ENCODE peak calls at places on chromosomes 7 and 10, in five cellular contexts. One of them, this sample, is unnamed.

GRCh38 chr7:64875658-64876406 is 27.2 kb upstream of the ZNF273 start:
- DNase-seq in BE2C: no peak
- DNase-seq in CD8-positive, alpha-beta T cell: peak
- DNase-seq in NCI-H1092: no peak
- DNase-seq in Caki2: no peak
- DNase-seq in this sample: no peak

GRCh38 chr7:23347682-23348180 is 48.6 kb downstream of the MALSU1 start:
- DNase-seq in BE2C: no peak
- DNase-seq in CD8-positive, alpha-beta T cell: no peak
- DNase-seq in NCI-H1092: no peak
- DNase-seq in Caki2: peak
- DNase-seq in this sample: no peak

GRCh38 chr10:13658256-13658655 is 71.5 kb downstream of the PRPF18 start:
- DNase-seq in BE2C: no peak
- DNase-seq in CD8-positive, alpha-beta T cell: no peak
- DNase-seq in NCI-H1092: no peak
- DNase-seq in Caki2: no peak
- DNase-seq in this sample: no peak

GRCh38 chr7:91288208-91288824 is 24.1 kb downstream of the FZD1 start:
- DNase-seq in BE2C: peak
- DNase-seq in CD8-positive, alpha-beta T cell: no peak
- DNase-seq in NCI-H1092: peak
- DNase-seq in Caki2: no peak
- DNase-seq in this sample: peak

GRCh38 chr7:126370038-126370668 is 882.6 kb downstream of the GRM8 start:
- DNase-seq in BE2C: no peak
- DNase-seq in CD8-positive, alpha-beta T cell: no peak
- DNase-seq in NCI-H1092: no peak
- DNase-seq in Caki2: no peak
- DNase-seq in this sample: no peak

GRCh38 chr10:110373059-110373458 is 68.3 kb upstream of the SMNDC1 start:
- DNase-seq in BE2C: no peak
- DNase-seq in CD8-positive, alpha-beta T cell: no peak
- DNase-seq in NCI-H1092: no peak
- DNase-seq in Caki2: no peak
- DNase-seq in this sample: no peak

GRCh38 chr10:30348378-30348776 is 701 bp downstream of the MTPAP start:
- DNase-seq in BE2C: no peak
- DNase-seq in CD8-positive, alpha-beta T cell: no peak
- DNase-seq in NCI-H1092: no peak
- DNase-seq in Caki2: no peak
- DNase-seq in this sample: no peak

GRCh38 chr10:77165445-77166316 is 471.9 kb downstream of the KCNMA1 start:
- DNase-seq in BE2C: peak
- DNase-seq in CD8-positive, alpha-beta T cell: peak
- DNase-seq in NCI-H1092: peak
- DNase-seq in Caki2: peak
- DNase-seq in this sample: peak

GRCh38 chr10:96614515-96614914 is 27.7 kb upstream of the TM9SF3 start:
- DNase-seq in BE2C: peak
- DNase-seq in CD8-positive, alpha-beta T cell: no peak
- DNase-seq in NCI-H1092: no peak
- DNase-seq in Caki2: peak
- DNase-seq in this sample: no peak

GRCh38 chr7:5827755-5828154 is 46.3 kb upstream of the RNF216 start:
- DNase-seq in BE2C: peak
- DNase-seq in CD8-positive, alpha-beta T cell: peak
- DNase-seq in NCI-H1092: no peak
- DNase-seq in Caki2: peak
- DNase-seq in this sample: peak

GRCh38 chr7:101202603-101202918 is 1.7 kb upstream of the MOGAT3 start:
- DNase-seq in BE2C: no peak
- DNase-seq in CD8-positive, alpha-beta T cell: no peak
- DNase-seq in NCI-H1092: no peak
- DNase-seq in Caki2: no peak
- DNase-seq in this sample: no peak

GRCh38 chr7:99469381-99470065 is 3.2 kb upstream of the ZNF789 start:
- DNase-seq in BE2C: no peak
- DNase-seq in CD8-positive, alpha-beta T cell: no peak
- DNase-seq in NCI-H1092: no peak
- DNase-seq in Caki2: no peak
- DNase-seq in this sample: no peak

GRCh38 chr10:96092999-96093767 is 36.9 kb upstream of the ZNF518A start:
- DNase-seq in BE2C: no peak
- DNase-seq in CD8-positive, alpha-beta T cell: no peak
- DNase-seq in NCI-H1092: no peak
- DNase-seq in Caki2: no peak
- DNase-seq in this sample: no peak

GRCh38 chr7:1225462-1226154 is 7.1 kb upstream of the UNCX start:
- DNase-seq in BE2C: peak
- DNase-seq in CD8-positive, alpha-beta T cell: peak
- DNase-seq in NCI-H1092: no peak
- DNase-seq in Caki2: no peak
- DNase-seq in this sample: peak

GRCh38 chr10:74071151-74071550 is 73.2 kb downstream of the VCL start:
- DNase-seq in BE2C: no peak
- DNase-seq in CD8-positive, alpha-beta T cell: no peak
- DNase-seq in NCI-H1092: no peak
- DNase-seq in Caki2: peak
- DNase-seq in this sample: no peak

GRCh38 chr10:79074732-79075131 is 6.0 kb downstream of the ZMIZ1 start:
- DNase-seq in BE2C: no peak
- DNase-seq in CD8-positive, alpha-beta T cell: no peak
- DNase-seq in NCI-H1092: no peak
- DNase-seq in Caki2: no peak
- DNase-seq in this sample: no peak

GRCh38 chr10:86047588-86047987 is 319.0 kb downstream of the GRID1 start:
- DNase-seq in BE2C: no peak
- DNase-seq in CD8-positive, alpha-beta T cell: no peak
- DNase-seq in NCI-H1092: no peak
- DNase-seq in Caki2: no peak
- DNase-seq in this sample: no peak

GRCh38 chr7:21767300-21767900 is 178.3 kb downstream of the CDCA7L start:
- DNase-seq in BE2C: peak
- DNase-seq in CD8-positive, alpha-beta T cell: no peak
- DNase-seq in NCI-H1092: peak
- DNase-seq in Caki2: peak
- DNase-seq in this sample: peak

GRCh38 chr10:102540023-102540422 is 36.3 kb downstream of the SUFU start:
- DNase-seq in BE2C: no peak
- DNase-seq in CD8-positive, alpha-beta T cell: no peak
- DNase-seq in NCI-H1092: no peak
- DNase-seq in Caki2: peak
- DNase-seq in this sample: no peak

GRCh38 chr7:50334341-50334994 is 30.0 kb downstream of the IKZF1 start:
- DNase-seq in BE2C: no peak
- DNase-seq in CD8-positive, alpha-beta T cell: no peak
- DNase-seq in NCI-H1092: no peak
- DNase-seq in Caki2: no peak
- DNase-seq in this sample: no peak

GRCh38 chr7:40808409-40808942 is 673.7 kb downstream of the SUGCT start:
- DNase-seq in BE2C: no peak
- DNase-seq in CD8-positive, alpha-beta T cell: no peak
- DNase-seq in NCI-H1092: no peak
- DNase-seq in Caki2: peak
- DNase-seq in this sample: no peak

GRCh38 chr10:22978287-22978686 is 50.4 kb downstream of the ARMC3 start:
- DNase-seq in BE2C: peak
- DNase-seq in CD8-positive, alpha-beta T cell: no peak
- DNase-seq in NCI-H1092: no peak
- DNase-seq in Caki2: no peak
- DNase-seq in this sample: no peak

GRCh38 chr10:3241128-3242057 is 68.8 kb upstream of the PITRM1 start:
- DNase-seq in BE2C: no peak
- DNase-seq in CD8-positive, alpha-beta T cell: no peak
- DNase-seq in NCI-H1092: no peak
- DNase-seq in Caki2: no peak
- DNase-seq in this sample: no peak

GRCh38 chr10:109773818-109774440 is 149.4 kb downstream of the XPNPEP1 start:
- DNase-seq in BE2C: no peak
- DNase-seq in CD8-positive, alpha-beta T cell: no peak
- DNase-seq in NCI-H1092: no peak
- DNase-seq in Caki2: peak
- DNase-seq in this sample: no peak

GRCh38 chr10:92822060-92822634 is 26.2 kb upstream of the EXOC6 start:
- DNase-seq in BE2C: no peak
- DNase-seq in CD8-positive, alpha-beta T cell: no peak
- DNase-seq in NCI-H1092: no peak
- DNase-seq in Caki2: peak
- DNase-seq in this sample: no peak

GRCh38 chr7:2336626-2337025 is 18.0 kb upstream of the EIF3B start:
- DNase-seq in BE2C: no peak
- DNase-seq in CD8-positive, alpha-beta T cell: no peak
- DNase-seq in NCI-H1092: no peak
- DNase-seq in Caki2: no peak
- DNase-seq in this sample: no peak

GRCh38 chr10:78457804-78458483 is 424.3 kb downstream of the RPS24 start:
- DNase-seq in BE2C: no peak
- DNase-seq in CD8-positive, alpha-beta T cell: no peak
- DNase-seq in NCI-H1092: no peak
- DNase-seq in Caki2: no peak
- DNase-seq in this sample: no peak

GRCh38 chr7:40507166-40507565 is 372.4 kb downstream of the SUGCT start:
- DNase-seq in BE2C: no peak
- DNase-seq in CD8-positive, alpha-beta T cell: no peak
- DNase-seq in NCI-H1092: no peak
- DNase-seq in Caki2: peak
- DNase-seq in this sample: no peak

GRCh38 chr10:14271621-14272020 is 59.1 kb downstream of the FRMD4A start:
- DNase-seq in BE2C: no peak
- DNase-seq in CD8-positive, alpha-beta T cell: no peak
- DNase-seq in NCI-H1092: no peak
- DNase-seq in Caki2: no peak
- DNase-seq in this sample: no peak

GRCh38 chr7:5594616-5595544 is 171.2 kb upstream of the TNRC18 start:
- DNase-seq in BE2C: peak
- DNase-seq in CD8-positive, alpha-beta T cell: no peak
- DNase-seq in NCI-H1092: peak
- DNase-seq in Caki2: peak
- DNase-seq in this sample: no peak

GRCh38 chr7:101674439-101674838 is 45.3 kb upstream of the MYL10 start:
- DNase-seq in BE2C: no peak
- DNase-seq in CD8-positive, alpha-beta T cell: no peak
- DNase-seq in NCI-H1092: no peak
- DNase-seq in Caki2: no peak
- DNase-seq in this sample: no peak

GRCh38 chr10:12396567-12396966 is 47.2 kb downstream of the CAMK1D start:
- DNase-seq in BE2C: no peak
- DNase-seq in CD8-positive, alpha-beta T cell: no peak
- DNase-seq in NCI-H1092: no peak
- DNase-seq in Caki2: no peak
- DNase-seq in this sample: no peak

GRCh38 chr10:79243211-79244067 is 103.8 kb upstream of the PPIF start:
- DNase-seq in BE2C: peak
- DNase-seq in CD8-positive, alpha-beta T cell: peak
- DNase-seq in NCI-H1092: peak
- DNase-seq in Caki2: no peak
- DNase-seq in this sample: peak

GRCh38 chr10:74977913-74978847 is 133.3 kb upstream of the SAMD8 start:
- DNase-seq in BE2C: no peak
- DNase-seq in CD8-positive, alpha-beta T cell: no peak
- DNase-seq in NCI-H1092: no peak
- DNase-seq in Caki2: no peak
- DNase-seq in this sample: no peak

GRCh38 chr7:154868901-154869300 is 134.0 kb downstream of the PAXIP1 start:
- DNase-seq in BE2C: no peak
- DNase-seq in CD8-positive, alpha-beta T cell: no peak
- DNase-seq in NCI-H1092: no peak
- DNase-seq in Caki2: no peak
- DNase-seq in this sample: no peak

GRCh38 chr10:124453965-124454610 is 4.3 kb upstream of the NKX1-2 start:
- DNase-seq in BE2C: no peak
- DNase-seq in CD8-positive, alpha-beta T cell: no peak
- DNase-seq in NCI-H1092: no peak
- DNase-seq in Caki2: no peak
- DNase-seq in this sample: no peak

This sample was measured in endothelial cell.